ENCODE peak calls at places on chromosome 16, in five cellular contexts. C, E, F, G and T are unnamed samples.

GRCh38 chr16:62256406-62256805 is 220.2 kb upstream of the CDH8 start:
- DNase-seq in F (no peak), G (no peak), E (no peak), C (no peak), T (no peak)

GRCh38 chr16:49483651-49484451 is 110.2 kb downstream of the C16orf78 start:
- DNase-seq in F (peak), G (no peak), C (no peak), E (no peak), T (no peak)

GRCh38 chr16:53413864-53414263 is 20.4 kb upstream of the RBL2 start:
- DNase-seq in E (no peak), F (no peak), C (no peak), G (no peak), T (no peak)

GRCh38 chr16:56332464-56333079 is 92.8 kb downstream of the AMFR start:
- DNase-seq in C (peak), G (peak), F (peak), E (peak), T (peak)

GRCh38 chr16:66660422-66661209 is 35.9 kb downstream of the CMTM4 start:
- DNase-seq in C (peak), E (peak), G (peak), F (peak), T (peak)

GRCh38 chr16:58197314-58198012 is 443 bp downstream of the CSNK2A2 start:
- DNase-seq in C (peak), E (peak), F (no peak), G (peak), T (no peak)

GRCh38 chr16:51155901-51156810 is 5.1 kb upstream of the SALL1 start:
- DNase-seq in C (peak), E (no peak), F (no peak), G (peak), T (no peak)

GRCh38 chr16:87678618-87679017 is 76.3 kb downstream of the JPH3 start:
- DNase-seq in F (no peak), G (no peak), C (peak), E (no peak), T (no peak)

DNA sequence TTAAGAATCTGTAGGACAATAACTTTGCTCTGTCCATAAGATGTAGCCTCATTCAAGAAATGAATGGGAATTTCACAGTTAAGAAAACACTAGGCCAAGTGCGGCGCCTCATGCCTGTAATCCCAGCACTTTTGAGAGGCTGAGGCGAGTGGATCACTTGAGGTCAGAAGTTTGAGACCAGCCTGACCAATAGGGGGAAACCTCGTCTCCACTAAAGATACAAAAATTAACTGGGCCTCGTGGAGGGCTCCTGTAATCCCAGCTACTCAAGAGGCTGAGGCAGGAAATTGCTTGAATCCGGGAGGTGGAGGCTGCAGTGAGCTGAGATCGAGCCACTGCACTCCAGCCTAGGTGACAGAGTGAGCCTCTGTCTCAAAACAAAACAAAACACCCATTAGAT is 19.9 kb upstream of the RSL1D1 start:
- DNase-seq in F (peak), E (no peak), G (peak), C (peak), T (no peak)
- TF ChIP-seq CTCF in F (no peak), E (no peak), G (no peak), C (no peak), T (peak)

DNA sequence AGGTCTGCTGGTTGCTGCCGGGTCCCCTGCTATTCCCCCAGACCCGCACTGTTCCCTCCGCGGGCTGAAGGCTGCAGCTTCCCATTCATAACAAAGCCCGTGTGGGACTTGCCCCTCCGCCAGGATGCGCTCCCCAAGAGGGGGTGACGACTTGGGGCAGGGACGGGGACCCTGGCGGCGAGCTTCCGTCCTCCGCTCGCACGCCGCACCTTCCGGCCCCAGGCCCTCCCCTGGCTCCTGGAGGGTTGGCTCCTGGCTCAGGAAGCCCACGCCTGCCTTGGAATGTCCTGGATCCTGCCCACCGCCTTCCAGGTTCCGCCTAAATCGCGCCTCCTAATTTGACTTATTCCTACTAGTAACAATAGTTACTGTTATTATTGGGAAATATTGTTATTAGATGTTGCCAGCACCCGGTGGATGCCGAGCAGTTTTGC is 1.1 kb upstream of the TFAP4 start:
- DNase-seq in G (peak), C (peak), F (peak), E (peak), T (no peak)
- TF ChIP-seq CTCF in G (no peak), C (peak), F (peak), E (peak), T (peak)

DNA sequence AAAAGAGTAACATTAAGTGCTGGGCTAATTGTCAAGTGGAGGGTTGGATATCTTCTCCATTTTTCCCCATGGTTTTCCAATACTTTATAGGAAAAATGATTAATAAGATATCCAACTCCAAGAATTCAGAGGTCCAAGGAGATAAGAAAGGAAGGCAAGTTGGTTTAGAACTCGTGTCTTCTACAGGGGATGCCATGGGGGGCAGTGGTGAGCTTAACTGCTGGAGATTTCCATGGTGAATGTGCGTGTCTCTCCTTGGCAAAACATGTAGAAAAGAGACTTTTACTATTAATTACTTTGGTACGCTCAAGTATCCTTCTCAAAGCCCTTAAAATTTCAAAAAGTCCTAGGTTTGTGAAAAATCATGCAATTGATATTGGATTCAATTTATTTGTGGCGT is 982.9 kb upstream of the RBFOX1 start:
- DNase-seq in C (no peak), E (no peak), F (no peak), G (no peak), T (no peak)
- TF ChIP-seq CTCF in C (no peak), E (no peak), F (no peak), G (no peak), T (no peak)

DNA sequence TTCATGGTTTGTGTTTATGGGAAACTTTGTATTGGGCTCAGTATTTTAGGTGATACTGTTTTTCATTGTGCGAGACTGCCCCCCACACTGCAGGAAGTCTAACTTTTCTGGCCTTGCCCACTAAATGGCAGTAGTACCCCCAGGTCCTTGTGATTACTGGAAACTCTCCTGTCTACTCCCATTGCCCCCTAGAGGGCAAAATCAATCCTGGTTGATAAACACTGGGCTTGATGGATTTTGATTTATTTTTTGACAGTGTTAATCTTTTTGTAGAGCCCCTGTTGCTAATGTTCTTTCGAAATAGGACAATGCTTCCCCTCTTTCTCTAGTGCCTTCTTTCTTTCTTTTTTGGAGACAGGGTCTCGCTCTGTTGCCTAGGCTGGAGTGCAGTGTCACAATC is 15.5 kb downstream of the METTL9 start:
- DNase-seq in F (no peak), G (no peak), E (no peak), C (no peak), T (no peak)
- TF ChIP-seq CTCF in F (no peak), G (no peak), E (no peak), C (no peak), T (peak)

GRCh38 chr16:17555176-17555575 is 84.4 kb upstream of the XYLT1 start:
- DNase-seq in G (no peak), E (no peak), F (no peak), C (no peak), T (peak)
- TF ChIP-seq CTCF in G (no peak), E (no peak), F (no peak), C (no peak), T (no peak)

GRCh38 chr16:79261461-79261860 is 339.1 kb downstream of the MAF start:
- DNase-seq in C (peak), E (peak), G (peak), F (peak), T (no peak)
- TF ChIP-seq CTCF in C (peak), E (peak), G (peak), F (peak), T (no peak)

GRCh38 chr16:2226918-2227317 is 3.5 kb downstream of the E4F1 start:
- DNase-seq in E (no peak), C (no peak), G (no peak), F (no peak), T (no peak)
- TF ChIP-seq CTCF in E (no peak), C (no peak), G (no peak), F (no peak), T (no peak)

GRCh38 chr16:85988306-85988705 is 89.3 kb downstream of the IRF8 start:
- DNase-seq in G (no peak), E (no peak), C (no peak), F (no peak), T (no peak)

GRCh38 chr16:85988723-85989313 is 89.9 kb downstream of the IRF8 start:
- DNase-seq in G (no peak), F (no peak), E (no peak), C (no peak), T (no peak)

GRCh38 chr16:85984947-85985451 is 86.0 kb downstream of the IRF8 start:
- DNase-seq in C (no peak), G (no peak), F (no peak), E (no peak), T (no peak)

GRCh38 chr16:85987750-85988078 is 88.8 kb downstream of the IRF8 start:
- DNase-seq in C (no peak), F (no peak), E (no peak), G (no peak), T (no peak)

GRCh38 chr16:85986931-85987749 is 88.2 kb downstream of the IRF8 start:
- DNase-seq in G (peak), E (no peak), C (peak), F (no peak), T (no peak)
- TF ChIP-seq CTCF in G (peak), E (peak), C (peak), F (peak), T (peak)